ENCODE peak calls at places on chromosomes 6 and 20, in eight cellular contexts. J is WTC11, B is GM12878, Z is IMR-90, W is A549, Q is HepG2, P is SK-N-SH, M is K562. X is an unnamed sample.

GRCh38 chr6:151058021-151058733 is 181.6 kb upstream of the AKAP12 start:
- DNase-seq in Z (no peak), B (no peak), J (no peak), Q (no peak), M (no peak), P (peak), W (no peak), X (peak)

GRCh38 chr20:1943267-1944002 is 48.2 kb downstream of the SIRPA start:
- DNase-seq in W (no peak), P (no peak), J (no peak), Q (peak), M (no peak), B (no peak), Z (no peak), X (no peak)

GRCh38 chr6:136147342-136147741 is 102.8 kb downstream of the MTFR2 start:
- DNase-seq in W (no peak), P (no peak), M (no peak), J (no peak), Q (no peak), Z (no peak), B (no peak), X (no peak)

GRCh38 chr6:44009425-44010321 is 117.6 kb downstream of the MRPL14 start:
- DNase-seq in M (no peak), Q (no peak), J (no peak), Z (peak), P (no peak), B (no peak), W (no peak), X (no peak)

GRCh38 chr6:163243691-163244505 is 170.6 kb upstream of the QKI start:
- DNase-seq in W (no peak), Q (no peak), M (no peak), B (no peak), J (no peak), Z (no peak), P (no peak), X (no peak)

GRCh38 chr6:37141291-37142046 is 28.5 kb upstream of the PIM1 start:
- DNase-seq in W (no peak), Q (no peak), J (peak), B (no peak), Z (peak), M (no peak), P (no peak), X (peak)

GRCh38 chr6:118215269-118215668 is 308.2 kb downstream of the SLC35F1 start:
- DNase-seq in Z (no peak), J (no peak), W (no peak), Q (no peak), M (no peak), B (no peak), P (no peak), X (no peak)

GRCh38 chr6:28943223-28943556 is 19.4 kb upstream of the TRIM27 start:
- DNase-seq in Z (no peak), J (no peak), W (no peak), Q (no peak), M (no peak), P (no peak), B (no peak), X (no peak)

GRCh38 chr6:136779682-136780081 is 12.6 kb downstream of the MAP3K5 start:
- DNase-seq in J (no peak), B (no peak), Z (no peak), P (no peak), Q (no peak), M (no peak), W (no peak), X (no peak)

GRCh38 chr20:59781236-59781635 is 152.2 kb downstream of the SYCP2 start:
- DNase-seq in Z (no peak), M (no peak), J (no peak), W (no peak), Q (no peak), P (no peak), B (no peak), X (no peak)

GRCh38 chr6:45743028-45743615 is 272.5 kb downstream of the CLIC5 start:
- DNase-seq in M (no peak), J (no peak), B (no peak), W (no peak), P (no peak), Q (peak), Z (no peak), X (no peak)

GRCh38 chr6:157533397-157533814 is 152.4 kb downstream of the ZDHHC14 start:
- DNase-seq in M (no peak), Q (no peak), P (peak), J (peak), B (no peak), Z (no peak), W (no peak), X (no peak)

GRCh38 chr6:2103644-2104523 is 141.5 kb downstream of the GMDS start:
- DNase-seq in B (peak), Z (peak), W (peak), J (no peak), P (peak), M (no peak), Q (peak), X (no peak)

GRCh38 chr20:43442310-43442880 is 15.3 kb upstream of the SRSF6 start:
- DNase-seq in Z (peak), P (no peak), J (no peak), Q (peak), M (no peak), W (peak), B (no peak), X (no peak)

GRCh38 chr6:2871102-2871501 is 29.4 kb upstream of the SERPINB1 start:
- DNase-seq in B (no peak), Q (no peak), J (no peak), M (no peak), Z (no peak), W (no peak), P (no peak), X (no peak)

GRCh38 chr6:124928831-124929230 is 33.4 kb upstream of the RNF217 start:
- DNase-seq in Q (no peak), Z (no peak), J (no peak), P (no peak), B (no peak), W (no peak), M (no peak), X (no peak)

GRCh38 chr20:21118138-21118537 is 7.7 kb upstream of the KIZ start:
- DNase-seq in J (no peak), B (no peak), Z (no peak), W (no peak), Q (no peak), M (no peak), P (no peak), X (no peak)

GRCh38 chr20:51525241-51526104 is 17.0 kb downstream of the NFATC2 start:
- DNase-seq in J (no peak), P (no peak), Q (no peak), B (no peak), Z (no peak), M (peak), W (no peak), X (no peak)

GRCh38 chr20:34708621-34709043 is 4.5 kb downstream of the TP53INP2 start:
- DNase-seq in M (peak), J (peak), Q (no peak), B (no peak), W (peak), Z (peak), P (peak), X (peak)

GRCh38 chr6:54846243-54846856 is at the start of gene FAM83B:
- DNase-seq in B (no peak), Z (no peak), M (no peak), Q (no peak), P (no peak), W (no peak), J (peak), X (peak)

GRCh38 chr6:54850061-54850460 is 3.5 kb downstream of the FAM83B start:
- DNase-seq in W (no peak), M (no peak), J (no peak), B (no peak), Z (no peak), P (no peak), Q (no peak), X (no peak)

GRCh38 chr6:54847799-54848597 is 1.4 kb downstream of the FAM83B start:
- DNase-seq in W (no peak), J (no peak), M (no peak), P (no peak), Z (peak), Q (no peak), B (no peak), X (no peak)

DNA sequence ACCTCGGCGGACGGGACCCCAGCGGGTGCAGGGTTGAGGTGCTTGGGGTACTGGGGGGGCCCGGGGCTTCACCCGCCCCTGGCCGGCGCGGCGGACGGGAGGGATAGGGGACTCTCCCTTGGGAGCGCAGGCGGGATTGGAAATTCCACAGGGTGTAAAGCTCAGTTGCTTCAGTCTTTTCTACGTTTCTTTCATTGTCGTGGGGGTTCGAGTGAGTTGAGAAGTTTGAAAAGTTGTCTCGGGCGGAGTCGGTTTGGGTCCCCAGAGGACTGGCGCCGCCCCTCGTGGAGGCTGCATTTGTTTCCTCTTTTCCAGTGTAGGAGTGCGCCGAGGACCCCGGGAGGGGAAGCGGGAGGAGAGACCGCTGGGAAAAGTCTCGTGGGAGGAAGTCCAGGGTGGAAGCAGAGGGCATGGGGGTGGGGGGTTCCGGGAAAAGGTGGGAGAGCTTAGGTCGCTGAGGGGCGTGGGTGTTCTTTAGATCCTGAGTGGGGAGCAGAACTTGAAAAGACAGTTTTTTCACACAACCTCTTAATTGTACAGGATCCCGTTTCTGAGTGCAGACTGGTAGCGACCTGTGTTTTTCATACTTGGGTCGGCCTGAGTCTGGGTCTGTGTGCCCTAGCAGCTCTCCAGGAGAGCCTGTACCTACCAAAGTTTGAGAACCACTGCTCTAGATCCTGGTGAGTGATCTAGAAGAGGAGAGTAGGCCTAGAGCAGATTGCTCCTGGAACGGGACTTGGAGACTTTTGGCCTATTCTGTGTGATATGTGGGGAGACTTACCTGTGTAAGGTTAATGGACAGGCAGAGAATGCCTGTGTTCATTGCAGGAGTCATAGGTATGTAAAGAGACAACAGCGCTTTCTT is 518 bp downstream of the FAM83B start:
- DNase-seq in P (no peak), Z (no peak), W (no peak), Q (no peak), J (peak), B (no peak), M (no peak), X (no peak)
- TF ChIP-seq USF2 in P (no peak), Z (no peak), W (no peak), Q (no peak), J (no peak), B (no peak), M (no peak), X (no peak)

GRCh38 chr20:63967330-63968135 is 2.2 kb downstream of the ZNF512B start:
- DNase-seq in J (no peak), Z (no peak), Q (no peak), B (no peak), M (no peak), P (no peak), W (no peak), X (no peak)

GRCh38 chr20:63969851-63970713 is at the start of gene ZNF512B:
- DNase-seq in Q (peak), Z (peak), J (peak), M (peak), W (peak), P (peak), B (no peak), X (no peak)

GRCh38 chr20:63968136-63968927 is 1.4 kb downstream of the ZNF512B start:
- DNase-seq in Q (no peak), P (no peak), B (no peak), J (no peak), Z (no peak), M (no peak), W (no peak), X (no peak)

GRCh38 chr20:63970714-63971431 is 1.1 kb upstream of the ZNF512B start:
- DNase-seq in B (no peak), Q (no peak), M (no peak), P (no peak), J (no peak), W (no peak), Z (no peak), X (no peak)

GRCh38 chr20:63968928-63969760 is 586 bp downstream of the ZNF512B start:
- DNase-seq in B (no peak), Z (no peak), J (no peak), Q (peak), W (no peak), P (peak), M (peak), X (peak)
- TF ChIP-seq USF2 in B (no peak), Z (no peak), J (no peak), Q (no peak), W (no peak), P (no peak), M (no peak), X (no peak)

GRCh38 chr6:133301739-133302138 is 60.6 kb downstream of the EYA4 start:
- DNase-seq in W (no peak), M (no peak), P (no peak), Q (no peak), Z (no peak), B (no peak), J (no peak), X (no peak)

GRCh38 chr6:133298335-133298734 is 57.2 kb downstream of the EYA4 start:
- DNase-seq in Z (no peak), J (no peak), M (no peak), B (no peak), P (no peak), W (no peak), Q (no peak), X (no peak)

GRCh38 chr6:133300896-133301295 is 59.7 kb downstream of the EYA4 start:
- DNase-seq in P (no peak), W (no peak), Z (peak), Q (no peak), J (no peak), B (no peak), M (no peak), X (no peak)

GRCh38 chr6:133297657-133298056 is 56.5 kb downstream of the EYA4 start:
- DNase-seq in B (no peak), P (no peak), M (no peak), W (no peak), Z (no peak), J (no peak), Q (no peak), X (no peak)

DNA sequence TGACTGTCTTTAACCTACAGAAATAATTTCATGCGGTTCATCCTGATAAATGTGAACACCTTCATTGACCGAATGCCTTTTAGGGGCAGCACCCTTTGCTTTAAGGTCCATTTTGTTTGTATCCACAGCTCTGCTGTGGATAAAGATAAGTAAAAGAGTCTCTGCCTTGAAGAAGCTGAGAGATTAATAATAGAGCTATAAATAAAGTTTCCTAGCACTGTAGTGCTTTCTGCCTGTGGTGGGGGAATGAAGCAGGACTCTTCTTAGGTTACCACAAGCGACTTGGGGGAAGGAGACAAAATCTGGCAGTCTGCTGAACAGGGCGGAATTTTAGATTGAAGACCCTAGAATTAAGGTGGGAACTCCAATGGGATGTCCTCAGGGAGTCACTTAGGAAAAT is 57.6 kb downstream of the EYA4 start:
- DNase-seq in M (no peak), Z (no peak), W (no peak), J (no peak), P (no peak), Q (no peak), B (no peak), X (no peak)
- TF ChIP-seq USF2 in M (no peak), Z (no peak), W (no peak), J (no peak), P (no peak), Q (no peak), B (no peak), X (no peak)

DNA sequence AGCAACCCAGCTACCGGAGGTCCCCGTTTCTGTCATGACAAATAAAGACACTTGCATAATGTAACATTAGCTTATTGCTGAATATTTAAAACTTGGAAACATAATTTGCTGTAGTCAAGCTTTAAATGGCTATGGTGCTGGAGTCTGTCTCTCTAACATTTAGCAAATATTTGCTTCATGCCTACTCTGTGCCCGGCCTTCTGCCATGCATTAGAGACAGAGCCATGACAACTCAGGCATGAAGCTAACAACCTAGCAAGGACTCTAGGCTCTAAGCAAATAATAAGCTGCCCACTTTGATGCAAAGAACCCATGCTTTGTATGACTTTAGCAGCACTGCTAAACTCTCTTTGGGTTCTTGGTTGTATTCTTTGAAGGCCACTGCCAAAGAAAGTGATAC is 103.5 kb upstream of the COL21A1 start:
- DNase-seq in P (no peak), Q (no peak), Z (no peak), W (no peak), M (no peak), J (no peak), B (no peak), X (no peak)
- TF ChIP-seq USF2 in P (no peak), Q (no peak), Z (no peak), W (no peak), M (no peak), J (no peak), B (no peak), X (no peak)

DNA sequence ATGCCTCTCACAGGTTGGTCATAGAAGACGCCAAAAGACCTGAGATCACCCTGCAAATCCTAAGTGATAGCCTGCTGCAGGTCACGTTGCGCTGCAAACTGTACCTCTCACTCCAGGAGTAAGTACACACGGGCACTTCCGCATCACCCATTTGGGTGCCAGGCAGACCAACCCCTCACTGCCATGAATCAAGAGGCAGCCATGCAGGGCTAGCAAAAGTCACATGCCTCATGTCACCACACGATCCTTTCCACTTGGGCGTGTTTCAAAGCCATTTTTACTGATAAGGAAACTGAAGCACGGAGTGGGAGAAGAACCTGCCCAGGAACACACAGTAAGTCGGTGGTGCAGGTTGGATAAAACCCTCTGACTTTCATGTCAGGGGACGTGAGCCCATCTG is 37.0 kb downstream of the BPIFB1 start:
- DNase-seq in W (no peak), Q (no peak), J (no peak), B (no peak), P (no peak), Z (no peak), M (no peak), X (no peak)
- TF ChIP-seq USF2 in W (no peak), Q (no peak), J (no peak), B (no peak), P (no peak), Z (no peak), M (no peak), X (no peak)

X was measured in H1.